ENCODE peak calls at places on chromosomes 4 and X, in eight cellular contexts. G, S, Z, W, I, A, L and U are unnamed samples.

GRCh38 chr4:8756816-8757215 is 114.8 kb downstream of the HMX1 start:
- DNase-seq in I (peak), A (no peak), G (no peak), S (peak), Z (no peak), W (no peak), L (no peak), U (no peak)

GRCh38 chr4:55910140-55910539 is 38.6 kb upstream of the CEP135 start:
- DNase-seq in Z (no peak), W (no peak), S (no peak), A (no peak), I (no peak), G (no peak), L (no peak), U (no peak)

GRCh38 chr4:27616166-27616565 is 755.5 kb downstream of the STIM2 start:
- DNase-seq in L (no peak), I (no peak), Z (no peak), W (no peak), G (no peak), S (no peak), A (no peak), U (no peak)

GRCh38 chr4:48905363-48906015 is 1.1 kb downstream of the OCIAD2 start:
- DNase-seq in L (no peak), W (no peak), G (peak), I (no peak), Z (no peak), A (no peak), S (no peak), U (no peak)

GRCh38 chr4:137083571-137083970 is 448.7 kb downstream of the PCDH18 start:
- DNase-seq in A (no peak), W (no peak), Z (no peak), G (peak), L (no peak), S (no peak), I (no peak), U (no peak)

GRCh38 chrX:106906361-106906760 is 3.2 kb upstream of the RIPPLY1 start:
- DNase-seq in S (no peak), W (no peak), G (no peak), A (no peak), I (no peak), L (no peak), Z (no peak), U (no peak)

GRCh38 chrX:140180585-140180984 is 215.3 kb upstream of the CXorf66 start:
- DNase-seq in S (no peak), A (no peak), G (peak), L (no peak), Z (no peak), W (no peak), I (no peak), U (no peak)

GRCh38 chrX:49840679-49841078 is 11.6 kb downstream of the PAGE4 start:
- DNase-seq in A (no peak), G (peak), S (peak), W (peak), Z (no peak), L (no peak), I (no peak), U (peak)

GRCh38 chr4:86015412-86016350 is 344.2 kb downstream of the MAPK10 start:
- DNase-seq in A (no peak), W (no peak), S (no peak), G (no peak), Z (no peak), L (no peak), I (no peak), U (no peak)

GRCh38 chrX:46665232-46666162 is 91.9 kb downstream of the CHST7 start:
- DNase-seq in I (no peak), L (no peak), G (no peak), Z (no peak), S (no peak), W (no peak), A (no peak), U (no peak)

GRCh38 chr4:23903859-23904438 is 14.1 kb upstream of the PPARGC1A start:
- DNase-seq in I (peak), W (no peak), Z (no peak), S (no peak), A (no peak), G (no peak), L (no peak), U (no peak)

GRCh38 chr4:2353222-2354107 is 65.0 kb downstream of the ZFYVE28 start:
- DNase-seq in W (no peak), S (peak), A (no peak), I (peak), Z (no peak), G (no peak), L (no peak), U (no peak)

GRCh38 chr4:87950516-87950915 is 25.0 kb upstream of the SPP1 start:
- DNase-seq in W (no peak), I (no peak), Z (no peak), A (no peak), L (no peak), G (no peak), S (no peak), U (no peak)

GRCh38 chr4:56863441-56864129 is 42.1 kb upstream of the SPINK2 start:
- DNase-seq in S (no peak), I (no peak), A (no peak), Z (no peak), L (no peak), W (no peak), G (no peak), U (no peak)

GRCh38 chr4:151169223-151169622 is 69.8 kb downstream of the RPS3A start:
- DNase-seq in S (peak), A (no peak), L (peak), W (peak), Z (peak), I (peak), G (peak), U (peak)

GRCh38 chr4:85399270-85399669 is 75.7 kb upstream of the ARHGAP24 start:
- DNase-seq in L (no peak), I (no peak), W (no peak), A (no peak), S (no peak), G (no peak), Z (no peak), U (no peak)

GRCh38 chrX:63350551-63350950 is 581 bp downstream of the SPIN4 start:
- DNase-seq in A (peak), Z (peak), G (peak), L (no peak), I (no peak), S (peak), W (peak), U (peak)

GRCh38 chr4:119946359-119946758 is 120.3 kb downstream of the MAD2L1 start:
- DNase-seq in S (no peak), W (no peak), A (no peak), I (no peak), G (peak), L (no peak), Z (no peak), U (no peak)

GRCh38 chr4:152609460-152609859 is 70.3 kb downstream of the TMEM154 start:
- DNase-seq in W (no peak), S (no peak), A (no peak), Z (no peak), L (no peak), I (no peak), G (no peak), U (no peak)

GRCh38 chr4:31059753-31060522 is 339.8 kb downstream of the PCDH7 start:
- DNase-seq in Z (no peak), W (no peak), L (no peak), I (no peak), A (no peak), G (peak), S (no peak), U (no peak)

GRCh38 chrX:74492720-74493201 is 71.5 kb downstream of the SLC16A2 start:
- DNase-seq in I (no peak), L (no peak), A (peak), S (no peak), Z (no peak), W (no peak), G (no peak), U (peak)

GRCh38 chr4:78150465-78150864 is 93.3 kb downstream of the FRAS1 start:
- DNase-seq in Z (no peak), A (no peak), S (no peak), G (no peak), W (no peak), L (no peak), I (no peak), U (no peak)

GRCh38 chr4:128528793-128529553 is 241.4 kb upstream of the PGRMC2 start:
- DNase-seq in S (no peak), G (peak), Z (no peak), L (no peak), I (no peak), A (no peak), W (no peak), U (no peak)

GRCh38 chr4:76806336-76806735 is 91.6 kb downstream of the SOWAHB start:
- DNase-seq in W (no peak), S (no peak), Z (no peak), I (no peak), G (no peak), L (no peak), A (no peak), U (no peak)

GRCh38 chr4:151434183-151434860 is 25.3 kb downstream of the FHIP1A start:
- DNase-seq in L (no peak), W (no peak), G (no peak), S (no peak), Z (no peak), A (no peak), I (no peak), U (no peak)

GRCh38 chr4:29734785-29735184 is 985.4 kb upstream of the PCDH7 start:
- DNase-seq in G (no peak), Z (no peak), L (no peak), S (no peak), W (no peak), A (no peak), I (no peak), U (no peak)

GRCh38 chr4:4308800-4309441 is 18.9 kb downstream of the ZBTB49 start:
- DNase-seq in S (no peak), L (no peak), I (no peak), Z (no peak), G (no peak), W (no peak), A (no peak), U (no peak)

GRCh38 chr4:182155806-182156205 is 87.4 kb upstream of the TENM3 start:
- DNase-seq in Z (no peak), G (no peak), W (no peak), I (no peak), L (no peak), A (no peak), S (no peak), U (no peak)

GRCh38 chr4:102819588-102820365 is 7.6 kb downstream of the UBE2D3 start:
- DNase-seq in A (peak), Z (no peak), L (no peak), I (no peak), S (no peak), G (peak), W (no peak), U (no peak)

GRCh38 chr4:142407569-142407968 is 438.5 kb downstream of the INPP4B start:
- DNase-seq in L (no peak), S (no peak), I (no peak), G (peak), A (no peak), Z (no peak), W (no peak), U (no peak)

GRCh38 chrX:142251665-142252064 is 46.6 kb upstream of the MAGEC2 start:
- DNase-seq in L (no peak), A (no peak), Z (no peak), S (no peak), W (no peak), G (no peak), I (no peak), U (no peak)

GRCh38 chrX:136643243-136643642 is 4.7 kb upstream of the CD40LG start:
- DNase-seq in Z (no peak), I (no peak), S (no peak), G (no peak), W (no peak), A (no peak), L (no peak), U (no peak)

GRCh38 chr4:189815404-189816192 is 125.1 kb upstream of the FRG1 start:
- DNase-seq in L (no peak), A (no peak), S (no peak), G (no peak), Z (no peak), I (no peak), W (no peak), U (no peak)

GRCh38 chrX:47194388-47194787 is 759 bp downstream of the UBA1 start:
- DNase-seq in Z (no peak), S (no peak), L (no peak), A (no peak), G (no peak), W (no peak), I (no peak), U (no peak)

GRCh38 chrX:72273718-72274117 is 3.3 kb downstream of the RPS4X start:
- DNase-seq in Z (no peak), A (no peak), G (no peak), I (no peak), S (no peak), L (no peak), W (no peak), U (no peak)

GRCh38 chrX:9724711-9725110 is 40.9 kb downstream of the GPR143 start:
- DNase-seq in G (no peak), I (no peak), L (no peak), W (no peak), A (no peak), Z (no peak), S (no peak), U (no peak)

GRCh38 chr4:102430511-102430910 is 70.6 kb upstream of the NFKB1 start:
- DNase-seq in A (no peak), W (no peak), G (peak), L (no peak), Z (no peak), S (no peak), I (no peak), U (no peak)

GRCh38 chr4:186915816-186916215 is 192.2 kb upstream of the FAT1 start:
- DNase-seq in Z (no peak), W (no peak), I (no peak), G (no peak), A (no peak), S (no peak), L (no peak), U (no peak)

GRCh38 chrX:118974088-118974907 is at the start of gene LONRF3:
- DNase-seq in A (peak), W (peak), S (peak), Z (peak), I (peak), G (peak), L (peak), U (peak)

DNA sequence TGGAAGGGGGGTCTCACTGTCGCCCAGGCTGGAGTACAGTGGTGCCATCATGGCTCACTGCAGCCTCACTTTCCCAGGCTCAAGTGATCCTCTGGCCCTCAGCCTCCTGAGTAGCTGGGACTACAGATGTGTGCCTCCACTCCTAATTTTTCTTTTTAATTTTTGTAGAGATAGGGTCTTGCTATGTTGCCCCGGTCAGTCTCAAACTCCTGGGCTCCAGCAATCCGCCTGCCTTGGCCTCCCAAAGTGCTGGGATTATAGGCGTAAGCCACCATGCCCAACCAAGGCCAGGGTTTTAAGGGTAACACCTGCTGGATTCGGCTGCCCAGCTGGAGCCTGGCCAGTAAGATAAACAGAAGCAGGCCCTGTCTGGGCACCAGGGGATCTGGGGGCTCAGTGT is 3.4 kb downstream of the TREX2 start:
- DNase-seq in I (no peak), G (no peak), Z (no peak), W (no peak), S (no peak), A (no peak), L (no peak), U (no peak)
- H3K27ac ChIP-seq in I (no peak), G (no peak), Z (no peak), W (no peak), S (no peak), A (no peak), L (no peak), U (no peak)

DNA sequence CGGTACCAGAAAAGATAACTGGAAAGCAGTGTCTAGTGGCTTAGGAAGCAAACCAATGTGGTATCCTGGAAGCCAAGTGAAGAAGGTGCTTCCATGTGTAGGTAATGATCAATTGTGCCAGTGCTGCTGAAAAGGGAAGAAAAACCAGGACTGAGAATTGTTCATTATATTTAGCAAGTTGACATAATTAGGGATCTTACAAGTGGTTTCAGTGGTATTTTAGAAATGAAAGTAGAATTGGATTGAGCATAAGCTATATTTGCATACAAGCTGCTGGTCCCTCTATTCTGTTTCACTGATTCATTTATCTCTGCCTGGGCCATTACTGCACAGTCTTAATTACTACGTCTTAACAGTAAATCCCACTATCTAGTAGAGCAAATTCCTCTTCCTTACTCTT is 32.3 kb downstream of the PRDM8 start:
- DNase-seq in W (no peak), S (no peak), G (no peak), A (no peak), I (no peak), Z (no peak), L (no peak), U (no peak)
- H3K27ac ChIP-seq in W (no peak), S (no peak), G (no peak), A (no peak), I (no peak), Z (no peak), L (no peak), U (no peak)

DNA sequence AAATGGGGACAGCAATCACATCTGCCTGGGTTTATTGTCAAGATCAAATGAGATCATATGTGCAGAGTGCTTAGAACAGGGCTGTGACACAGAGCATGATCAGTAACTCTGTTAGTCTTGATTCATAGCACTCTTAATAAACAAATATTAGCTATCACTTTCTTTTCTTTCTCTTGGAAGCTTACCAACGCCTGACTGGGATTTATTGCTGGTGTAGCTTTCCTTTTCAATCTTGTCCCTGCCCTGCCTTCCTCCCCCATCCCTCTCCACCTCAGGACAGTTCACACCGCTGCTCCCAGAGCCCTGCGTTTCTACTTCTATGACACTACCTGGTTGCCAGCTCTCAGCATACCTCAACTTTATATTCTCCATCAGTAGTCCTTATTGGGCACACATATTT is 120.7 kb downstream of the LDB2 start:
- DNase-seq in G (no peak), Z (no peak), S (no peak), A (no peak), I (no peak), W (no peak), L (no peak), U (no peak)
- H3K27ac ChIP-seq in G (no peak), Z (no peak), S (no peak), A (no peak), I (no peak), W (no peak), L (no peak), U (no peak)

GRCh38 chr4:7062816-7063215 is 5.0 kb downstream of the GRPEL1 start:
- DNase-seq in S (no peak), I (no peak), A (no peak), G (no peak), W (no peak), Z (no peak), L (no peak), U (no peak)

GRCh38 chr4:7061815-7062214 is 6.0 kb downstream of the GRPEL1 start:
- DNase-seq in A (no peak), W (no peak), G (no peak), S (no peak), I (peak), L (no peak), Z (no peak), U (no peak)

GRCh38 chr4:7058792-7059191 is 9.1 kb downstream of the GRPEL1 start:
- DNase-seq in S (no peak), L (no peak), G (no peak), Z (no peak), I (no peak), W (no peak), A (no peak), U (no peak)

GRCh38 chr4:7060346-7061150 is 7.3 kb downstream of the GRPEL1 start:
- DNase-seq in L (no peak), G (no peak), S (no peak), W (no peak), A (no peak), I (peak), Z (no peak), U (no peak)

DNA sequence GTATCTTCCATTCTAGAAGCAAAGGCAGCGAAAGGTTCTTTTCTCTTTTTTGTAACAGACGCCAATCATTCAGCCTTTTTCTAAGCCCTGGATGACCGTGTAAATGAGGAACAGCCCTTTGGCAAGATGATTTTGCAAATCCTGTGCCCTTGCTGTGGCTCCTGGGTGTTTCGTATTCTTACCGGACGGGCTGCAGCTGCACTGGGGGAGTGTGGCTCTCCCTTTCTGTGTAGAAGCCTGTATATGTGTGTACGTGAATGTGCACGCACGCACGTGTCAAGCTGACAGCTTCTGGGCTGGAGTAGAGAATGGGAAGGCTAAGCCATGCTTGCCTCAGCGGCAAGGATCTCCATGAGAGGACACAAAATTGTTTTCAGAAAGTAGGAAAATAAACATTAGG is 8.2 kb downstream of the GRPEL1 start:
- DNase-seq in I (peak), W (no peak), Z (no peak), S (no peak), L (no peak), G (no peak), A (no peak), U (no peak)
- H3K27ac ChIP-seq in I (no peak), W (no peak), Z (no peak), S (no peak), L (no peak), G (no peak), A (no peak), U (no peak)

DNA sequence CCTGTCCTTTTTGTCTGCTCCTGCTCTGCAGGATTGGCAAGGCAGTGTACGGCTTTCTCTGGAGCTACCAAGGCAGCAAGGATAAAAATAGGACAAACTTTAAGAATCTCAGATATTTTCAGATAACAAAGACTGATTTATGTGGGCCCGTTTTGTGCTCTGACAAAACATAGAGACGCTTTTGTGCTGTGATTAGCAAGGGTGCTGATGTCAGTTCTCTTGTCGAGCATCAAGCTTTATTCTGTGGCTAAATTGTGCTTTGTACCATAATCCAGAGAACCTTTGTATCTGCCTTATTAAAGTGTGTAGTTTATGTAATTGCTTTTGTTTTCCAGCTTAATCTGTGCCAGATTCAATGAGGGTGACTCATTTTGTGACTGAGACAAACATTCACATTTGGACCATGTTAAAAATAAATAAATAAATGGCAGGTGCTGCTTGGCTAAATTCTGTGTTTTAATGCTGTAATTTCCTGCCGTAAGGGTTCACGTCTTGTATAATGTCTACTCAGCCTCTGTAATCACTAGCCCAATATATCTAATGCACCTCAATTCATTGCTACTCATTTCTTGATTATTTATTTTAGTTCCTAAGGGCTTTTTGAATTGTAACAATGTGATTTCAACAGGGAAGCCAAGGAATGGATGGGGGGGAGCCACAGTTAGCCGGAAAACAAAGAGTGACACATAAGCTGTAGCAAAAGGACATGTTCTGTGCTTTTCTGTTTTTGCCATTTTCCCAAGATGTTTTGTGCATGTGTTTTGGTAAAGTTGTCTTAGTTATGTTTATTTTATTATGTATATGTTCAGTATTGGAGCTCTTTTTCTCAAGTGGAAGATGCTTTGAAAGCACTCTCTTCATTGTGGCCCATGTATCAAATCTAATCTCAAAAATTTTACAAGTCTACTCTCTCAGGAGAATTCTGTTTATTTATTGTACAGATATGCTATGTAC is 75.1 kb downstream of the GAB1 start:
- DNase-seq in W (no peak), Z (no peak), L (no peak), G (peak), I (no peak), A (no peak), S (no peak), U (peak)
- H3K27ac ChIP-seq in W (peak), Z (peak), L (peak), G (no peak), I (peak), A (no peak), S (peak), U (peak)